ENCODE peak calls at places on chromosomes 4 and X, in eight cellular contexts. One of them, this sample, is unnamed.

GRCh38 chr4:2816401-2816954 is 23.6 kb downstream of the SH3BP2 start:
- DNase-seq in psoas muscle: no peak
- DNase-seq in heart left ventricle: no peak
- DNase-seq in SW480: no peak
- DNase-seq in activated CD8-positive, alpha-beta memory T cell treated with anti-CD3 and anti-CD28 coated beads for 4 hours: no peak
- DNase-seq in HT1080: no peak
- DNase-seq in AG09309: no peak
- DNase-seq in H9: no peak
- DNase-seq in this sample: no peak

GRCh38 chr4:7802093-7802726 is 137.5 kb downstream of the AFAP1 start:
- DNase-seq in AG09309: peak; percentile 50
- DNase-seq in HT1080: peak; percentile 79
- DNase-seq in H9: peak; percentile 81
- DNase-seq in SW480: peak; percentile 54
- DNase-seq in activated CD8-positive, alpha-beta memory T cell treated with anti-CD3 and anti-CD28 coated beads for 4 hours: peak; percentile 58
- DNase-seq in psoas muscle: peak; percentile 86
- DNase-seq in heart left ventricle: peak; percentile 80
- DNase-seq in this sample: no peak

GRCh38 chrX:135632353-135632752 is 81.1 kb upstream of the CT45A1 start:
- DNase-seq in activated CD8-positive, alpha-beta memory T cell treated with anti-CD3 and anti-CD28 coated beads for 4 hours: no peak
- DNase-seq in H9: no peak
- DNase-seq in SW480: peak; percentile 15
- DNase-seq in AG09309: no peak
- DNase-seq in heart left ventricle: no peak
- DNase-seq in psoas muscle: no peak
- DNase-seq in HT1080: peak; percentile 0
- DNase-seq in this sample: no peak

GRCh38 chr4:37734989-37735388 is 48.8 kb upstream of the RELL1 start:
- DNase-seq in activated CD8-positive, alpha-beta memory T cell treated with anti-CD3 and anti-CD28 coated beads for 4 hours: no peak
- DNase-seq in AG09309: no peak
- DNase-seq in HT1080: no peak
- DNase-seq in psoas muscle: no peak
- DNase-seq in H9: no peak
- DNase-seq in SW480: no peak
- DNase-seq in heart left ventricle: no peak
- DNase-seq in this sample: no peak

GRCh38 chr4:141788169-141788915 is 152.0 kb downstream of the IL15 start:
- DNase-seq in activated CD8-positive, alpha-beta memory T cell treated with anti-CD3 and anti-CD28 coated beads for 4 hours: no peak
- DNase-seq in psoas muscle: no peak
- DNase-seq in AG09309: no peak
- DNase-seq in HT1080: no peak
- DNase-seq in SW480: no peak
- DNase-seq in heart left ventricle: no peak
- DNase-seq in H9: no peak
- DNase-seq in this sample: no peak

GRCh38 chrX:17738002-17738713 is 865 bp downstream of the SCML1 start:
- DNase-seq in activated CD8-positive, alpha-beta memory T cell treated with anti-CD3 and anti-CD28 coated beads for 4 hours: no peak
- DNase-seq in H9: peak; percentile 41
- DNase-seq in SW480: peak; percentile 58
- DNase-seq in psoas muscle: peak; percentile 58
- DNase-seq in HT1080: peak; percentile 66
- DNase-seq in AG09309: no peak
- DNase-seq in heart left ventricle: peak; percentile 35
- DNase-seq in this sample: peak; percentile 61

GRCh38 chrX:2159858-2160257 is 340.9 kb downstream of the DHRSX start:
- DNase-seq in SW480: no peak
- DNase-seq in AG09309: no peak
- DNase-seq in psoas muscle: no peak
- DNase-seq in H9: no peak
- DNase-seq in activated CD8-positive, alpha-beta memory T cell treated with anti-CD3 and anti-CD28 coated beads for 4 hours: no peak
- DNase-seq in HT1080: no peak
- DNase-seq in heart left ventricle: no peak
- DNase-seq in this sample: no peak

GRCh38 chr4:13627185-13627605 is 330 bp downstream of the BOD1L1 start:
- DNase-seq in heart left ventricle: peak; percentile 25
- DNase-seq in SW480: peak; percentile 4
- DNase-seq in H9: peak; percentile 31
- DNase-seq in psoas muscle: peak; percentile 56
- DNase-seq in activated CD8-positive, alpha-beta memory T cell treated with anti-CD3 and anti-CD28 coated beads for 4 hours: peak; percentile 1
- DNase-seq in HT1080: no peak
- DNase-seq in AG09309: no peak
- DNase-seq in this sample: peak; percentile 48

GRCh38 chr4:184801781-184802180 is 24.0 kb downstream of the ACSL1 start:
- DNase-seq in activated CD8-positive, alpha-beta memory T cell treated with anti-CD3 and anti-CD28 coated beads for 4 hours: no peak
- DNase-seq in HT1080: no peak
- DNase-seq in AG09309: no peak
- DNase-seq in heart left ventricle: no peak
- DNase-seq in H9: no peak
- DNase-seq in SW480: no peak
- DNase-seq in psoas muscle: peak; percentile 54
- DNase-seq in this sample: no peak

GRCh38 chrX:57587062-57587461 is 4.7 kb upstream of the ZXDB start:
- DNase-seq in psoas muscle: no peak
- DNase-seq in H9: no peak
- DNase-seq in SW480: no peak
- DNase-seq in heart left ventricle: no peak
- DNase-seq in activated CD8-positive, alpha-beta memory T cell treated with anti-CD3 and anti-CD28 coated beads for 4 hours: no peak
- DNase-seq in HT1080: no peak
- DNase-seq in AG09309: no peak
- DNase-seq in this sample: no peak

This sample was measured in left lung.